ENCODE peak calls at places on chromosome 3, in four cellular contexts. F is fibroblast of lung, S is Peyer's patch, Y is NCI-H2081 treated with DMSO at 0.1 percent for 48 hours. Z is an unnamed sample.

GRCh38 chr3:29065211-29065785 is 215.6 kb upstream of the RBMS3 start:
- DNase-seq in F (peak; percentile 99), S (no peak), Y (no peak), Z (peak; percentile 99)

GRCh38 chr3:51682079-51682478 is 11.0 kb downstream of the TEX264 start:
- DNase-seq in F (peak; percentile 74), S (peak; percentile 59), Y (no peak), Z (peak; percentile 85)

GRCh38 chr3:58471025-58471887 is 20.6 kb upstream of the KCTD6 start:
- DNase-seq in F (peak; percentile 94), S (no peak), Y (peak; percentile 71), Z (peak; percentile 48)

GRCh38 chr3:185270262-185270955 is 16.6 kb upstream of the EHHADH start:
- DNase-seq in F (peak; percentile 30), S (no peak), Y (no peak), Z (no peak)

GRCh38 chr3:53168175-53168923 is 7.3 kb downstream of the PRKCD start:
- DNase-seq in F (no peak), S (no peak), Y (no peak), Z (no peak)

GRCh38 chr3:52054689-52055511 is 1.5 kb downstream of the DUSP7 start:
- DNase-seq in F (no peak), S (no peak), Y (no peak), Z (no peak)

GRCh38 chr3:100048248-100048647 is 66.1 kb downstream of the FILIP1L start:
- DNase-seq in F (no peak), S (no peak), Y (no peak), Z (no peak)

GRCh38 chr3:172869356-172869755 is 118.8 kb downstream of the ECT2 start:
- DNase-seq in F (no peak), S (no peak), Y (no peak), Z (peak; percentile 18)

GRCh38 chr3:172513488-172513887 is 9.7 kb downstream of the TNFSF10 start:
- DNase-seq in F (peak; percentile 39), S (no peak), Y (no peak), Z (peak; percentile 86)

GRCh38 chr3:166527325-166527724 is 690.1 kb upstream of the BCHE start:
- DNase-seq in F (peak; percentile 67), S (no peak), Y (peak; percentile 87), Z (no peak)

GRCh38 chr3:46854543-46854942 is 8.7 kb downstream of the MYL3 start:
- DNase-seq in F (no peak), S (no peak), Y (no peak), Z (no peak)

GRCh38 chr3:134029256-134029733 is 430 bp downstream of the SLCO2A1 start:
- DNase-seq in F (peak; percentile 40), S (peak; percentile 56), Y (no peak), Z (peak; percentile 49)

GRCh38 chr3:54046677-54047214 is 75.6 kb upstream of the CACNA2D3 start:
- DNase-seq in F (peak; percentile 93), S (no peak), Y (no peak), Z (no peak)

GRCh38 chr3:39106281-39107055 is 959 bp downstream of the GORASP1 start:
- DNase-seq in F (peak; percentile 56), S (no peak), Y (no peak), Z (peak; percentile 12)

Z was measured in dermis microvascular lymphatic vessel endothelial cell.